ENCODE peak calls at places on chromosomes 3 and 15, in nine cellular contexts. J, P, I, F, X, L, E, Y and K are unnamed samples.

GRCh38 chr3:195258449-195259145 is 12.4 kb downstream of the XXYLT1 start:
- DNase-seq in E (peak), J (no peak), F (no peak), I (no peak), Y (peak), L (peak), X (no peak), P (peak), K (no peak)

GRCh38 chr15:77455696-77456293 is 35.1 kb downstream of the HMG20A start:
- DNase-seq in Y (no peak), J (no peak), X (no peak), E (no peak), I (no peak), L (peak), P (no peak), F (no peak), K (no peak)

GRCh38 chr3:165383381-165383780 is 187.2 kb upstream of the SLITRK3 start:
- DNase-seq in I (no peak), F (no peak), E (no peak), P (no peak), X (no peak), Y (no peak), J (no peak), L (no peak), K (peak)

GRCh38 chr3:50603261-50604109 is 8.1 kb downstream of the CISH start:
- DNase-seq in I (no peak), E (no peak), J (no peak), P (no peak), Y (no peak), F (no peak), X (no peak), L (no peak), K (no peak)

GRCh38 chr15:67700023-67700422 is 125.3 kb upstream of the SKOR1 start:
- DNase-seq in F (no peak), P (no peak), X (no peak), I (no peak), E (no peak), Y (no peak), J (no peak), L (no peak), K (no peak)

GRCh38 chr15:77537006-77537405 is 95.7 kb downstream of the LINGO1 start:
- DNase-seq in E (no peak), X (no peak), L (no peak), I (no peak), J (no peak), Y (no peak), P (no peak), F (no peak), K (no peak)

GRCh38 chr15:98893407-98893806 is 114.2 kb downstream of the PGPEP1L start:
- DNase-seq in E (no peak), X (no peak), J (peak), F (no peak), L (peak), I (no peak), Y (no peak), P (no peak), K (no peak)

GRCh38 chr3:49661281-49661680 is 12.9 kb upstream of the APEH start:
- DNase-seq in I (no peak), L (no peak), E (no peak), J (peak), F (no peak), X (no peak), Y (no peak), P (no peak), K (no peak)

GRCh38 chr3:129428382-129429079 is at the start of gene EFCAB12:
- DNase-seq in J (peak), L (peak), I (peak), P (peak), Y (peak), E (peak), X (peak), F (peak), K (peak)
- TF ChIP-seq POLR2A in J (no peak), L (no peak), I (no peak), P (no peak), Y (peak), E (no peak), X (peak), F (peak), K (no peak)

DNA sequence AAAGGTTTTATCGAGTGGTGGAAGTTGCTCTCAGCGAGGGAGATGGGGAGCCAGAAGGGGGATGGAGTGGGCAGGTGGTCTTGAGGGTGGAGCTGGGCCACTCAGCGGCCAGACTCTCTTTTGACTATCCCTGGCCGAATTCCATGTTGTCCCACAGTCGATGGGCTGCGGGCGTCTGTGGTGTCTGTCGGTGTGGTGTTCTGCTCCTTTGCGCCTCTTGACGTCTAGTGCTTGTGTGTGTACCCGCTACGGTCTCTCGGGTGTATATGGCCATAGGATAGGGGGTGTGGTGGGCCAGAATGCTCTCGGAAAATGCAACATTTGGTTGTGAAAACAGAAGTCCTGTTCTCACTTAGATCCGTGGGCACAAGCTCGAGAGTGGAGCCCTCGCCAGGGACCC is 297.0 kb downstream of the CGGBP1 start:
- DNase-seq in L (no peak), E (no peak), I (no peak), J (no peak), P (no peak), X (no peak), Y (no peak), F (no peak), K (no peak)
- TF ChIP-seq POLR2A in L (no peak), E (no peak), I (no peak), J (no peak), P (no peak), X (no peak), Y (no peak), F (no peak), K (no peak)

GRCh38 chr3:198046120-198046857 is 86.3 kb downstream of the LMLN start:
- DNase-seq in X (no peak), L (no peak), P (no peak), F (no peak), I (no peak), Y (no peak), J (no peak), E (no peak), K (no peak)
- TF ChIP-seq POLR2A in X (no peak), L (no peak), P (no peak), F (no peak), I (no peak), Y (no peak), J (no peak), E (no peak), K (no peak)

GRCh38 chr15:48810414-48811324 is at the start of gene CEP152:
- DNase-seq in Y (peak), I (peak), J (peak), X (peak), L (peak), F (peak), E (peak), P (peak), K (peak)
- TF ChIP-seq POLR2A in Y (peak), I (no peak), J (peak), X (peak), L (peak), F (peak), E (no peak), P (peak), K (peak)

DNA sequence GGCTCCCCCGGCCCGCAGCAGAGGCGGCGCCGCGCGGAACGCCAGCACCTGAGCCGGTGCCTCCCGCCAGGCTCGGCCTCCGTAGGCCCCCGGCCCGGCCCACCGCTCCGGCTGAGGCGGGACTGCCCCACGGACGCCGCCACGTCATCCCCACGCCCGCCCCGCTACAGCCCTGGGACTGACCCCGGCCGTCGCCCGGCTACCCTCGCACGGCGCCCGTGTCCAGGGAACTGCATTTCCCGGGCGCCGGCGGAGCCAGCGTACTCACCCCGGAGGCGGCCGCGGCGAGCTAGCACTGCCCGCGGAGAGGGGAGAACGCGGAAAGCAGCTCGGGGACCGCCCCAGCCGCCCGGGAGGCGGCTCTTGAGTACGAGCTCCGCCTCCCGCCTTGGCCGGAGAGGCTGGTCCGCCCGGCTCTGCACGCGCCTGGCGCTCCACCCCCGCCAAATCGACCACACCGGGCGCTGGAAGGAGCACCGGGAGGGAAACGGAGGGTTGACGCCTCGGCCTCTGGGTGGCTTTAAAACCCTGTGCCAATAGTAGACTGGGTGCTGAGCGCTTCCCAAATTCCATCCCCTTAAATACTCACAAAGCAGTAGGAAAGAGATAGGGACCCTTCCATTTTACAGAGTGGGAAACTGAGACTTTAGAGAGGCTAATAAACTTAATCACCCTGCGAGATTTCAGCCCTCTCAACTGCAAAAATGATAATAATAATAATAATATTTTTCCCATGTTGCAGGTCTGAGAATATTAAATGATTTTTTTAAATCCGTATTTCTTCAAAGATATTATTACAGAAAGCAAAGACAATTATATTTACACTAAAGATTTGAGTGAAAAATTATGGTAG is at the start of gene B4GALT4:
- DNase-seq in P (peak), Y (peak), J (peak), F (peak), L (peak), X (peak), E (peak), I (peak), K (peak)
- TF ChIP-seq POLR2A in P (peak), Y (peak), J (peak), F (peak), L (peak), X (peak), E (peak), I (peak), K (peak)